ENCODE peak calls at places on chromosomes 12 and 14, in eight cellular contexts. E is aorta; Q is ovary; S is hepatocyte; X is CD4-positive, alpha-beta memory T cell; T is dorsolateral prefrontal cortex; V is gastrocnemius medialis; P is pancreas. A is an unnamed sample. For H3K27me3, the result is how much of the 10 kb centered on the place peaks cover.

GRCh38 chr12:93109794-93110203 is 180.7 kb upstream of the EEA1 start:
- DNase-seq in Q (peak), S (no peak), T (no peak), X (no peak), E (no peak), V (no peak), P (no peak), A (no peak)

GRCh38 chr12:93000026-93000425 is 70.9 kb upstream of the EEA1 start:
- DNase-seq in Q (no peak), X (no peak), P (no peak), E (no peak), V (no peak), S (no peak), T (no peak), A (no peak)

GRCh38 chr14:103444837-103445524 is 59.8 kb downstream of the MARK3 start:
- DNase-seq in Q (no peak), X (no peak), T (no peak), E (no peak), V (no peak), P (no peak), S (peak), A (peak)

GRCh38 chr12:104562763-104563162 is 106.0 kb downstream of the CHST11 start:
- DNase-seq in X (no peak), V (no peak), T (no peak), S (no peak), P (no peak), Q (no peak), E (no peak), A (no peak)

GRCh38 chr14:90911121-90911520 is 94.9 kb upstream of the TTC7B start:
- DNase-seq in P (no peak), S (no peak), E (no peak), T (no peak), X (no peak), Q (no peak), V (no peak), A (no peak)

GRCh38 chr12:105322070-105322469 is 8.4 kb upstream of the C12orf75 start:
- DNase-seq in P (no peak), T (no peak), V (peak), Q (no peak), X (no peak), S (no peak), E (no peak), A (no peak)

GRCh38 chr12:54383041-54383609 is 1.4 kb downstream of the ZNF385A start:
- DNase-seq in Q (no peak), P (no peak), T (no peak), S (no peak), V (no peak), X (no peak), E (peak), A (peak)

GRCh38 chr14:95835331-95835730 is 41.3 kb upstream of the TUNAR start:
- DNase-seq in E (no peak), V (no peak), X (no peak), P (no peak), S (no peak), Q (no peak), T (no peak), A (no peak)

GRCh38 chr12:39846971-39847661 is 227.5 kb upstream of the ABCD2 start:
- DNase-seq in S (no peak), Q (no peak), V (no peak), T (no peak), P (no peak), E (no peak), X (no peak), A (no peak)

GRCh38 chr12:59695379-59695778 is 99.5 kb downstream of the SLC16A7 start:
- DNase-seq in P (no peak), Q (no peak), E (no peak), V (no peak), S (no peak), X (no peak), T (no peak), A (no peak)

GRCh38 chr14:103519043-103519836 is 3.4 kb downstream of the CKB start:
- DNase-seq in Q (no peak), S (peak), E (peak), X (no peak), T (no peak), P (peak), V (no peak), A (peak)

GRCh38 chr12:16198884-16199283 is 78.6 kb downstream of the SLC15A5 start:
- DNase-seq in T (no peak), Q (no peak), E (no peak), V (no peak), P (no peak), X (no peak), S (no peak), A (no peak)

GRCh38 chr14:65352964-65353530 is 59.5 kb upstream of the FUT8 start:
- DNase-seq in V (no peak), S (no peak), E (no peak), Q (no peak), P (no peak), X (no peak), T (no peak), A (no peak)

GRCh38 chr12:87661770-87662402 is 367.3 kb downstream of the C12orf50 start:
- DNase-seq in E (no peak), T (no peak), P (no peak), V (no peak), S (no peak), Q (no peak), X (no peak), A (no peak)

GRCh38 chr12:132847363-132848356 is 19.0 kb upstream of the GOLGA3 start:
- DNase-seq in Q (no peak), T (no peak), X (no peak), V (no peak), P (no peak), E (no peak), S (no peak), A (no peak)

GRCh38 chr12:68612675-68613074 is 2.0 kb downstream of the RAP1B start:
- DNase-seq in X (no peak), E (no peak), V (no peak), Q (no peak), P (no peak), S (peak), T (no peak), A (no peak)

GRCh38 chr12:127245009-127245408 is 1022.0 kb upstream of the TMEM132C start:
- DNase-seq in P (no peak), Q (no peak), S (no peak), V (no peak), E (no peak), T (no peak), X (no peak), A (no peak)

GRCh38 chr14:64857979-64858740 is 21.5 kb downstream of the SPTB start:
- DNase-seq in T (no peak), P (no peak), Q (no peak), X (no peak), E (no peak), S (no peak), V (no peak), A (no peak)

GRCh38 chr12:45612044-45612794 is 117.3 kb upstream of the ARID2 start:
- DNase-seq in S (no peak), X (no peak), T (no peak), E (no peak), V (no peak), Q (no peak), P (no peak), A (no peak)

GRCh38 chr14:68862954-68863594 is 70.2 kb upstream of the ZFP36L1 start:
- DNase-seq in E (peak), P (peak), Q (peak), S (peak), X (peak), T (peak), V (peak), A (peak)

GRCh38 chr12:45671254-45671653 is 58.3 kb upstream of the ARID2 start:
- DNase-seq in V (peak), S (no peak), X (no peak), Q (no peak), T (no peak), P (no peak), E (no peak), A (no peak)

GRCh38 chr12:57483466-57483865 is 3.8 kb upstream of the ARHGAP9 start:
- DNase-seq in X (no peak), T (no peak), E (no peak), V (no peak), P (no peak), Q (no peak), S (no peak), A (no peak)

GRCh38 chr12:57479043-57479375 is 657 bp downstream of the ARHGAP9 start:
- DNase-seq in P (no peak), E (peak), S (no peak), Q (no peak), T (no peak), X (no peak), V (no peak), A (no peak)

GRCh38 chr12:57479376-57480115 is at the start of gene ARHGAP9:
- DNase-seq in S (no peak), Q (no peak), X (peak), P (no peak), V (no peak), E (peak), T (no peak), A (no peak)

GRCh38 chr12:57477710-57478681 is 1.7 kb downstream of the ARHGAP9 start:
- DNase-seq in T (no peak), P (no peak), Q (no peak), V (no peak), X (peak), S (no peak), E (peak), A (peak)

DNA sequence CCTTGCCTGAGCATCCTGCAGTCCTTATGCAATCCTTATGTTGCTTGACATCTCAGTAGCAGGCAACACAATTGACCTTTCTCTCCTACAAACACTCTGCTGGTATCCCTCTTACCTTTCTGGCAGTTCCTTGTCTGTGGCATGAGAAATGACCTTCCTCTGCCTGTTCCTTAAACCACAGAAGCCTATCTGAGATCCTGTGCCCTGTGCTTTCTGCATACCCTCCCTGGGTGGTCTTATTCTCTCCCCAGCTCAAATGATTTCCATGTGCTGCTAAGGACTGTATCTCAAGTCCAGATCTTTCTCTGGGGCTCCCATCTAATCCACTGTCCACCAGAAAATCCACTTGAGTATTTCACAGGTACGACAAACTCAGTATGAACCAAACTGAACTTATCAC is 2.0 kb upstream of the ARHGAP9 start:
- DNase-seq in S (no peak), Q (no peak), P (no peak), E (no peak), V (no peak), T (no peak), X (peak), A (no peak)
- H3K27me3 ChIP-seq in S (under half), Q (under half), P (under half), E (under half), V (under half), T (under half), X (under half), A (under half)

GRCh38 chr14:100560999-100561398 is 26.2 kb downstream of the BEGAIN start:
- DNase-seq in X (no peak), Q (no peak), P (no peak), E (no peak), T (no peak), S (no peak), V (no peak), A (no peak)

GRCh38 chr14:100559455-100559854 is 27.8 kb downstream of the BEGAIN start:
- DNase-seq in T (no peak), V (no peak), Q (no peak), X (peak), P (no peak), E (no peak), S (no peak), A (no peak)

GRCh38 chr14:100558966-100559365 is 28.3 kb downstream of the BEGAIN start:
- DNase-seq in Q (no peak), X (peak), S (no peak), V (no peak), P (no peak), T (no peak), E (no peak), A (no peak)

GRCh38 chr14:100558226-100558625 is 29.0 kb downstream of the BEGAIN start:
- DNase-seq in E (no peak), X (no peak), P (no peak), T (no peak), Q (no peak), S (no peak), V (no peak), A (no peak)

DNA sequence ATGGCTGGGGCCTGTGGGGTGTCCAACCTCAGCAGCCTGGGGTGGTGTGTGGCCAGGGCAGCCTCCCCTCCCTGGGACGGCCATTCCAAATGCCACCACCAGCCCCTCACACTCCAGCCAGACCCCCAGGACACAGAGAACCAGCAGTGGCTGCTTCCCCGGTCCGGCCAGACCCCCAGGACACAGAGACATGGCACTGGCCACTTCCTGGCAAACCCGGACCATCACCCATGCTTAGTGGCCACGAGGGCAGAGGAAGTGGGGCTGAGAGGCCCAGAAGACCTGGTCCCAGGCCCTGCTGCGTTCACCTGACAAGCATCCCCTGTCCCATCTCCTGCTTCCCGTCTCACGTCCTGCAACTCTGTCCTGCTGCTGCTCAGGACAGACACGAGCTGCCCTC is 26.7 kb downstream of the BEGAIN start:
- DNase-seq in X (no peak), Q (no peak), P (no peak), V (no peak), S (no peak), E (no peak), T (no peak), A (no peak)
- H3K27me3 ChIP-seq in X (under half), Q (under half), P (under half), V (under half), S (under half), E (under half), T (under half), A (half or more)

DNA sequence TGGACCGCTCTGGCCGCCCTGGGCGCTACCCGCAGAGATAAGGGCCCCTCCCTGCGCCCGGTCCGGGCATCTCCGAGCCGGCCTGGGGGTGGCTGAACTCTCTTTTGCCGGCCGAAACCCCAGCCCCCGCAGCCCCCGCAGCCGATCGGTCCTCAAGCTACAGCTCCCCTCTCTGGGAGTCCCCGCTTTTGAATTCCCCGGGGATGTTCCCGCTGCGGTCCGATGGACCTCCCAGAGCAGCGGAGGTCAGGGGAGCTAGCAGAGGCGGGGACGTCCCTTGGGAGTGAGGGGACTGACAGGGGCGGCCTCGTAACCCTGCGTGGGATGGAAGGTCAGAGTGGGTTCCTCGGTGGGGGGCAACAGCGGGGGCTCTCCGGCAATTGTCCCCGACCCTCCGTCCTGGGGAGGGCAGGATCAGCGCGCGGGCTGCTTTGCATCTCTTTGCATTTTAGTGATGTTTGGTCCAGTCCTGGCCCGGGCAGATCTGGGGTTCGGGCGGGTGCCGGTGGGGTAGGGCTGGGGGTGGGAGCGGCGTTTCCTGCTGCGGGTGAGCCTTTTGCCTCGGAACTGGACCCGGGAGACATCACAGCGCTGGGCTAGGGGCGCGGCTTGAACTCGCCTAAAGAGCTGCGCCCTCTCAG is at the start of gene CRIP1:
- DNase-seq in X (peak), P (no peak), Q (no peak), T (no peak), S (no peak), E (no peak), V (no peak), A (no peak)
- H3K27me3 ChIP-seq in X (under half), P (under half), Q (under half), T (under half), S (under half), E (under half), V (under half), A (under half)

GRCh38 chr12:102953221-102953620 is 4.3 kb upstream of the ASCL1 start:
- DNase-seq in T (no peak), Q (no peak), X (no peak), P (no peak), E (no peak), V (no peak), S (no peak), A (no peak)
- H3K27me3 ChIP-seq in T (under half), Q (under half), X (under half), P (under half), E (under half), V (half or more), S (half or more), A (under half)

GRCh38 chr14:22493753-22494152 is 95.3 kb downstream of the DAD1 start:
- DNase-seq in V (no peak), Q (no peak), P (no peak), X (no peak), T (no peak), E (no peak), S (no peak), A (no peak)

GRCh38 chr14:22497144-22497423 is 91.9 kb downstream of the DAD1 start:
- DNase-seq in X (no peak), S (no peak), T (no peak), Q (no peak), E (no peak), V (no peak), P (no peak), A (no peak)

GRCh38 chr14:22492601-22493000 is 96.4 kb downstream of the DAD1 start:
- DNase-seq in V (no peak), Q (no peak), T (no peak), S (no peak), E (no peak), P (no peak), X (no peak), A (no peak)

GRCh38 chr14:22493143-22493542 is 95.9 kb downstream of the DAD1 start:
- DNase-seq in Q (no peak), P (no peak), V (no peak), X (no peak), S (no peak), E (no peak), T (no peak), A (no peak)

GRCh38 chr14:22494486-22495135 is 94.4 kb downstream of the DAD1 start:
- DNase-seq in X (no peak), E (no peak), Q (no peak), T (no peak), V (no peak), P (no peak), S (no peak), A (no peak)
- H3K27me3 ChIP-seq in X (under half), E (under half), Q (under half), T (under half), V (under half), P (under half), S (under half), A (under half)